ENCODE peak calls at places on chromosomes 5 and 9, in five cellular contexts. T is non-pigmented ciliary epithelial cell; A is activated naive CD8-positive, alpha-beta T cell treated with anti-CD3 and anti-CD28 coated beads, Interleukin-2, amount 50 U/mL, for 24 hours; I is nephron progenitor cell; O is RWPE2. N is an unnamed sample.

GRCh38 chr9:22210262-22210661 is 201.2 kb upstream of the CDKN2B start:
- DNase-seq in T (no peak), A (peak), I (no peak), O (no peak), N (no peak)

GRCh38 chr5:53590759-53591158 is 30.3 kb downstream of the NDUFS4 start:
- DNase-seq in T (no peak), A (no peak), I (no peak), O (no peak), N (no peak)

GRCh38 chr9:38112010-38112409 is 43.0 kb upstream of the SHB start:
- DNase-seq in T (no peak), A (no peak), I (no peak), O (no peak), N (no peak)

GRCh38 chr5:14901462-14902051 is 30.0 kb upstream of the ANKH start:
- DNase-seq in T (no peak), A (no peak), I (no peak), O (no peak), N (no peak)

GRCh38 chr5:72364961-72365360 is 44.8 kb downstream of the PTCD2 start:
- DNase-seq in T (no peak), A (no peak), I (no peak), O (no peak), N (no peak)

GRCh38 chr9:34158362-34158869 is 20.4 kb upstream of the UBAP1 start:
- DNase-seq in T (peak), A (no peak), I (no peak), O (peak), N (no peak)

GRCh38 chr9:107638496-107638895 is 148.9 kb upstream of the KLF4 start:
- DNase-seq in T (no peak), A (no peak), I (no peak), O (no peak), N (no peak)

GRCh38 chr9:6054280-6055099 is 39.1 kb upstream of the RANBP6 start:
- DNase-seq in T (no peak), A (peak), I (peak), O (no peak), N (peak)

GRCh38 chr9:125189011-125189360 is 617 bp downstream of the PPP6C start:
- DNase-seq in T (no peak), A (peak), I (peak), O (no peak), N (peak)

GRCh38 chr9:133351526-133351907 is 3.5 kb downstream of the RPL7A start:
- DNase-seq in T (no peak), A (no peak), I (no peak), O (no peak), N (no peak)

GRCh38 chr9:87670572-87671264 is 55.2 kb upstream of the CTSL start:
- DNase-seq in T (no peak), A (no peak), I (no peak), O (no peak), N (no peak)

GRCh38 chr5:67375606-67376005 is 179.0 kb upstream of the CD180 start:
- DNase-seq in T (no peak), A (no peak), I (no peak), O (no peak), N (no peak)

GRCh38 chr5:58114324-58114723 is 345.6 kb downstream of the PLK2 start:
- DNase-seq in T (peak), A (no peak), I (no peak), O (no peak), N (no peak)

N was measured in endothelial cell.